ENCODE peak calls at places on chromosome 21, in nine cellular contexts. Z is A172; M is activated T-cell treated with anti-CD3 and anti-CD28 coated beads for 1 hour; Y is activated naive CD8-positive, alpha-beta T cell treated with anti-CD3 and anti-CD28 coated beads, Interleukin-2, amount 50 U/mL, for 24 hours; T is kidney; S is H9; J is hepatocyte; I is stimulated activated CD4-positive, alpha-beta T cell treated with anti-CD3 and anti-CD28 coated beads, Interleukin-4, amount 100 ng/mL, for 4 hours; K is D721Med. Q is an unnamed sample.

GRCh38 chr21:44897326-44898010 is 23.2 kb downstream of the ITGB2 start:
- DNase-seq in Z (no peak), M (no peak), Y (no peak), T (peak; percentile 66), S (peak; percentile 73), J (no peak), I (no peak), K (no peak), Q (no peak)

GRCh38 chr21:45554477-45555175 is 12.4 kb upstream of the SLC19A1 start:
- DNase-seq in Z (peak; percentile 46), M (peak; percentile 93), Y (peak; percentile 93), T (peak; percentile 94), S (peak; percentile 72), J (peak; percentile 88), I (peak; percentile 91), K (peak; percentile 70), Q (peak; percentile 94)

GRCh38 chr21:34944015-34944755 is 104.9 kb downstream of the RUNX1 start:
- DNase-seq in Z (no peak), M (no peak), Y (no peak), T (no peak), S (no peak), J (no peak), I (no peak), K (no peak), Q (no peak)

GRCh38 chr21:36005018-36005417 is 55.3 kb downstream of the SETD4 start:
- DNase-seq in Z (peak; percentile 11), M (no peak), Y (no peak), T (peak; percentile 71), S (no peak), J (no peak), I (no peak), K (no peak), Q (no peak)

GRCh38 chr21:42465008-42465878 is 30.8 kb downstream of the RSPH1 start:
- DNase-seq in Z (peak; percentile 38), M (no peak), Y (peak; percentile 22), T (no peak), S (no peak), J (peak; percentile 54), I (no peak), K (no peak), Q (no peak)

GRCh38 chr21:34857122-34857713 is 188.4 kb downstream of the CLIC6 start:
- DNase-seq in Z (no peak), M (no peak), Y (no peak), T (no peak), S (no peak), J (peak; percentile 35), I (no peak), K (no peak), Q (no peak)

GRCh38 chr21:34939673-34940321 is 109.3 kb downstream of the RUNX1 start:
- DNase-seq in Z (no peak), M (no peak), Y (no peak), T (no peak), S (no peak), J (no peak), I (no peak), K (no peak), Q (no peak)

GRCh38 chr21:46191686-46192575 is 7.7 kb upstream of the SPATC1L start:
- DNase-seq in Z (no peak), M (no peak), Y (no peak), T (peak; percentile 58), S (no peak), J (peak; percentile 3), I (no peak), K (no peak), Q (no peak)

GRCh38 chr21:44718571-44718970 is 7.2 kb upstream of the TSPEAR start:
- DNase-seq in Z (no peak), M (no peak), Y (no peak), T (no peak), S (peak; percentile 89), J (no peak), I (no peak), K (no peak), Q (peak; percentile 26)

GRCh38 chr21:32403201-32403701 is 9.3 kb upstream of the EVA1C start:
- DNase-seq in Z (peak; percentile 80), M (peak; percentile 45), Y (peak; percentile 59), T (no peak), S (peak; percentile 67), J (peak; percentile 83), I (peak; percentile 29), K (no peak), Q (no peak)

GRCh38 chr21:29318354-29318753 is 19.6 kb downstream of the BACH1 start:
- DNase-seq in Z (no peak), M (no peak), Y (no peak), T (no peak), S (no peak), J (no peak), I (no peak), K (no peak), Q (no peak)

GRCh38 chr21:44433791-44434567 is 21.3 kb upstream of the LRRC3 start:
- DNase-seq in Z (no peak), M (no peak), Y (no peak), T (peak; percentile 69), S (peak; percentile 19), J (no peak), I (no peak), K (no peak), Q (peak; percentile 13)

GRCh38 chr21:26177187-26177586 is 6.6 kb upstream of the APP start:
- DNase-seq in Z (peak; percentile 67), M (no peak), Y (no peak), T (no peak), S (no peak), J (no peak), I (no peak), K (no peak), Q (no peak)

GRCh38 chr21:43343992-43344886 is 82.7 kb downstream of the SIK1 start:
- DNase-seq in Z (no peak), M (no peak), Y (no peak), T (no peak), S (no peak), J (peak; percentile 70), I (no peak), K (no peak), Q (no peak)

GRCh38 chr21:29174607-29175013 is 44.2 kb downstream of the MAP3K7CL start:
- DNase-seq in Z (no peak), M (no peak), Y (no peak), T (no peak), S (no peak), J (no peak), I (no peak), K (no peak), Q (no peak)

GRCh38 chr21:45602106-45602505 is 41.4 kb upstream of the PCBP3 start:
- DNase-seq in Z (no peak), M (no peak), Y (no peak), T (no peak), S (no peak), J (no peak), I (no peak), K (no peak), Q (no peak)

GRCh38 chr21:46455575-46456385 is 2.9 kb upstream of the DIP2A start:
- DNase-seq in Z (peak; percentile 64), M (no peak), Y (no peak), T (no peak), S (no peak), J (no peak), I (no peak), K (no peak), Q (no peak)

GRCh38 chr21:36388835-36389234 is 3.6 kb downstream of the CHAF1B start:
- DNase-seq in Z (peak; percentile 32), M (no peak), Y (no peak), T (no peak), S (peak; percentile 64), J (peak; percentile 20), I (no peak), K (no peak), Q (no peak)

GRCh38 chr21:45050361-45050785 is 24.0 kb upstream of the ADARB1 start:
- DNase-seq in Z (no peak), M (no peak), Y (no peak), T (no peak), S (no peak), J (peak; percentile 33), I (no peak), K (no peak), Q (no peak)

GRCh38 chr21:46599251-46599572 is 5.7 kb downstream of the S100B start:
- DNase-seq in Z (peak; percentile 49), M (no peak), Y (no peak), T (no peak), S (no peak), J (peak; percentile 79), I (no peak), K (no peak), Q (no peak)

GRCh38 chr21:17869115-17869514 is 50.0 kb upstream of the C21orf91 start:
- DNase-seq in Z (no peak), M (no peak), Y (no peak), T (no peak), S (no peak), J (no peak), I (no peak), K (no peak), Q (no peak)

GRCh38 chr21:38352536-38353219 is 95.9 kb downstream of the KCNJ15 start:
- DNase-seq in Z (peak; percentile 74), M (peak; percentile 19), Y (peak; percentile 50), T (no peak), S (peak; percentile 66), J (peak; percentile 79), I (peak; percentile 25), K (peak; percentile 44), Q (peak; percentile 34)

GRCh38 chr21:45454924-45455315 is 50.0 kb downstream of the COL18A1 start:
- DNase-seq in Z (no peak), M (no peak), Y (no peak), T (no peak), S (no peak), J (no peak), I (no peak), K (no peak), Q (no peak)

GRCh38 chr21:46080171-46081021 is 17.5 kb upstream of the COL6A2 start:
- DNase-seq in Z (no peak), M (no peak), Y (no peak), T (peak; percentile 87), S (peak; percentile 33), J (peak; percentile 48), I (no peak), K (peak; percentile 12), Q (peak; percentile 28)

GRCh38 chr21:42370894-42371654 is 4.7 kb upstream of the TFF1 start:
- DNase-seq in Z (no peak), M (no peak), Y (no peak), T (no peak), S (no peak), J (no peak), I (no peak), K (no peak), Q (no peak)

GRCh38 chr21:41458559-41458958 is 32.5 kb downstream of the MX1 start:
- DNase-seq in Z (no peak), M (no peak), Y (no peak), T (no peak), S (no peak), J (no peak), I (no peak), K (no peak), Q (no peak)

GRCh38 chr21:39715804-39716397 is 29.1 kb upstream of the IGSF5 start:
- DNase-seq in Z (peak; percentile 55), M (peak; percentile 23), Y (peak; percentile 52), T (no peak), S (peak; percentile 41), J (peak; percentile 73), I (peak; percentile 33), K (no peak), Q (peak; percentile 32)

GRCh38 chr21:32705139-32705538 is 22.7 kb downstream of the SYNJ1 start:
- DNase-seq in Z (no peak), M (no peak), Y (no peak), T (no peak), S (no peak), J (no peak), I (no peak), K (no peak), Q (no peak)

GRCh38 chr21:44931501-44932365 is 8.1 kb upstream of the SLX9 start:
- DNase-seq in Z (no peak), M (no peak), Y (no peak), T (peak; percentile 81), S (no peak), J (no peak), I (no peak), K (peak; percentile 61), Q (no peak)

GRCh38 chr21:25572895-25573310 is 34.4 kb downstream of the MRPL39 start:
- DNase-seq in Z (peak; percentile 46), M (no peak), Y (no peak), T (no peak), S (no peak), J (no peak), I (no peak), K (no peak), Q (no peak)

GRCh38 chr21:32940079-32941014 is 85.4 kb upstream of the OLIG2 start:
- DNase-seq in Z (peak; percentile 52), M (peak; percentile 30), Y (peak; percentile 27), T (no peak), S (peak; percentile 55), J (peak; percentile 78), I (no peak), K (no peak), Q (peak; percentile 34)